ENCODE peak calls at places on chromosome 4, in six cellular contexts. One of them, this sample, is unnamed.

GRCh38 chr4:153233761-153234371 is 29.6 kb downstream of the TRIM2 start:
- DNase-seq in trophoblast cell: peak
- DNase-seq in H1: no peak
- DNase-seq in mesenchymal stem cell: peak
- DNase-seq in H9: no peak
- DNase-seq in IMR-90: peak
- DNase-seq in this sample: no peak

GRCh38 chr4:48985976-48986653 is at the start of gene CWH43:
- DNase-seq in H1: peak
- DNase-seq in H9: peak
- DNase-seq in trophoblast cell: no peak
- DNase-seq in IMR-90: no peak
- DNase-seq in mesenchymal stem cell: no peak
- DNase-seq in this sample: peak

GRCh38 chr4:26048378-26048882 is 134.4 kb downstream of the SMIM20 start:
- DNase-seq in H9: no peak
- DNase-seq in IMR-90: peak
- DNase-seq in mesenchymal stem cell: peak
- DNase-seq in H1: no peak
- DNase-seq in trophoblast cell: peak
- DNase-seq in this sample: no peak

GRCh38 chr4:142960134-142960533 is 114.0 kb upstream of the INPP4B start:
- DNase-seq in mesenchymal stem cell: no peak
- DNase-seq in trophoblast cell: no peak
- DNase-seq in H9: no peak
- DNase-seq in IMR-90: no peak
- DNase-seq in H1: no peak
- DNase-seq in this sample: no peak

GRCh38 chr4:4874254-4874653 is 14.8 kb downstream of the MSX1 start:
- DNase-seq in H9: no peak
- DNase-seq in H1: no peak
- DNase-seq in trophoblast cell: no peak
- DNase-seq in mesenchymal stem cell: no peak
- DNase-seq in IMR-90: no peak
- DNase-seq in this sample: no peak

GRCh38 chr4:78372282-78372988 is 179.1 kb upstream of the ANXA3 start:
- DNase-seq in mesenchymal stem cell: no peak
- DNase-seq in IMR-90: no peak
- DNase-seq in H9: no peak
- DNase-seq in H1: no peak
- DNase-seq in trophoblast cell: no peak
- DNase-seq in this sample: no peak

GRCh38 chr4:140156529-140157171 is 2.7 kb upstream of the MAML3 start:
- DNase-seq in H1: no peak
- DNase-seq in mesenchymal stem cell: no peak
- DNase-seq in trophoblast cell: no peak
- DNase-seq in H9: no peak
- DNase-seq in IMR-90: no peak
- DNase-seq in this sample: no peak

GRCh38 chr4:83320548-83320947 is 14.1 kb downstream of the HPSE start:
- DNase-seq in H1: no peak
- DNase-seq in IMR-90: peak
- DNase-seq in mesenchymal stem cell: peak
- DNase-seq in H9: no peak
- DNase-seq in trophoblast cell: peak
- DNase-seq in this sample: no peak

GRCh38 chr4:6180841-6181631 is 19.3 kb downstream of the JAKMIP1 start:
- DNase-seq in trophoblast cell: no peak
- DNase-seq in H1: no peak
- DNase-seq in IMR-90: no peak
- DNase-seq in mesenchymal stem cell: no peak
- DNase-seq in H9: no peak
- DNase-seq in this sample: no peak

GRCh38 chr4:16294455-16294854 is 68.2 kb upstream of the TAPT1 start:
- DNase-seq in IMR-90: peak
- DNase-seq in H1: no peak
- DNase-seq in trophoblast cell: peak
- DNase-seq in mesenchymal stem cell: peak
- DNase-seq in H9: no peak
- DNase-seq in this sample: no peak

GRCh38 chr4:53586121-53586816 is 5.0 kb downstream of the LNX1 start:
- DNase-seq in H1: no peak
- DNase-seq in IMR-90: peak
- DNase-seq in H9: no peak
- DNase-seq in trophoblast cell: peak
- DNase-seq in mesenchymal stem cell: peak
- DNase-seq in this sample: no peak

GRCh38 chr4:81786063-81786763 is 314.5 kb upstream of the RASGEF1B start:
- DNase-seq in mesenchymal stem cell: peak
- DNase-seq in H9: no peak
- DNase-seq in trophoblast cell: no peak
- DNase-seq in H1: no peak
- DNase-seq in IMR-90: no peak
- DNase-seq in this sample: no peak

GRCh38 chr4:78477276-78477675 is 74.3 kb upstream of the ANXA3 start:
- DNase-seq in H1: no peak
- DNase-seq in mesenchymal stem cell: peak
- DNase-seq in trophoblast cell: no peak
- DNase-seq in IMR-90: peak
- DNase-seq in H9: no peak
- DNase-seq in this sample: no peak

GRCh38 chr4:173878701-173879100 is 348.7 kb upstream of the HAND2 start:
- DNase-seq in H1: no peak
- DNase-seq in IMR-90: peak
- DNase-seq in H9: no peak
- DNase-seq in trophoblast cell: peak
- DNase-seq in mesenchymal stem cell: peak
- DNase-seq in this sample: no peak

GRCh38 chr4:54217642-54218486 is 11.2 kb upstream of the PDGFRA start:
- DNase-seq in H9: peak
- DNase-seq in H1: no peak
- DNase-seq in trophoblast cell: peak
- DNase-seq in mesenchymal stem cell: peak
- DNase-seq in IMR-90: peak
- DNase-seq in this sample: peak

GRCh38 chr4:73068496-73069337 is 799 bp downstream of the COX18 start:
- DNase-seq in trophoblast cell: peak
- DNase-seq in mesenchymal stem cell: peak
- DNase-seq in H1: no peak
- DNase-seq in H9: no peak
- DNase-seq in IMR-90: peak
- DNase-seq in this sample: no peak

GRCh38 chr4:152436384-152436783 is 99.5 kb downstream of the FBXW7 start:
- DNase-seq in H1: no peak
- DNase-seq in mesenchymal stem cell: no peak
- DNase-seq in H9: peak
- DNase-seq in trophoblast cell: peak
- DNase-seq in IMR-90: no peak
- DNase-seq in this sample: no peak

GRCh38 chr4:185840201-185840600 is 28.2 kb upstream of the SORBS2 start:
- DNase-seq in trophoblast cell: peak
- DNase-seq in H1: no peak
- DNase-seq in IMR-90: peak
- DNase-seq in mesenchymal stem cell: peak
- DNase-seq in H9: no peak
- DNase-seq in this sample: no peak

GRCh38 chr4:13547563-13548041 is 3.3 kb upstream of the NKX3-2 start:
- DNase-seq in trophoblast cell: no peak
- DNase-seq in mesenchymal stem cell: peak
- DNase-seq in IMR-90: no peak
- DNase-seq in H1: no peak
- DNase-seq in H9: no peak
- DNase-seq in this sample: no peak

GRCh38 chr4:85475631-85476233 is 782 bp downstream of the ARHGAP24 start:
- DNase-seq in trophoblast cell: peak
- DNase-seq in mesenchymal stem cell: peak
- DNase-seq in IMR-90: no peak
- DNase-seq in H1: no peak
- DNase-seq in H9: no peak
- DNase-seq in this sample: peak

GRCh38 chr4:95850161-95850560 is 10.3 kb downstream of the PDHA2 start:
- DNase-seq in mesenchymal stem cell: no peak
- DNase-seq in IMR-90: no peak
- DNase-seq in H9: no peak
- DNase-seq in H1: no peak
- DNase-seq in trophoblast cell: no peak
- DNase-seq in this sample: no peak

GRCh38 chr4:147381749-147382148 is 99.1 kb upstream of the EDNRA start:
- DNase-seq in H1: no peak
- DNase-seq in trophoblast cell: no peak
- DNase-seq in H9: peak
- DNase-seq in mesenchymal stem cell: no peak
- DNase-seq in IMR-90: no peak
- DNase-seq in this sample: no peak

GRCh38 chr4:166538491-166539005 is 665.5 kb downstream of the TLL1 start:
- DNase-seq in H9: no peak
- DNase-seq in H1: no peak
- DNase-seq in mesenchymal stem cell: no peak
- DNase-seq in trophoblast cell: peak
- DNase-seq in IMR-90: no peak
- DNase-seq in this sample: no peak

GRCh38 chr4:145935253-145936141 is 3.1 kb downstream of the ZNF827 start:
- DNase-seq in trophoblast cell: no peak
- DNase-seq in H1: no peak
- DNase-seq in IMR-90: no peak
- DNase-seq in mesenchymal stem cell: no peak
- DNase-seq in H9: peak
- DNase-seq in this sample: no peak

GRCh38 chr4:145937990-145938611 is 522 bp downstream of the ZNF827 start:
- DNase-seq in trophoblast cell: peak
- DNase-seq in H9: no peak
- DNase-seq in IMR-90: peak
- DNase-seq in mesenchymal stem cell: peak
- DNase-seq in H1: no peak
- DNase-seq in this sample: peak

GRCh38 chr4:145937021-145937861 is 1.4 kb downstream of the ZNF827 start:
- DNase-seq in H1: no peak
- DNase-seq in IMR-90: peak
- DNase-seq in trophoblast cell: peak
- DNase-seq in H9: peak
- DNase-seq in mesenchymal stem cell: peak
- DNase-seq in this sample: peak

GRCh38 chr4:145934434-145935047 is 4.1 kb downstream of the ZNF827 start:
- DNase-seq in H9: no peak
- DNase-seq in mesenchymal stem cell: no peak
- DNase-seq in H1: no peak
- DNase-seq in trophoblast cell: no peak
- DNase-seq in IMR-90: no peak
- DNase-seq in this sample: no peak

GRCh38 chr4:145936142-145937020 is 2.2 kb downstream of the ZNF827 start:
- DNase-seq in trophoblast cell: peak
- DNase-seq in H9: peak
- DNase-seq in H1: no peak
- DNase-seq in mesenchymal stem cell: peak
- DNase-seq in IMR-90: peak
- DNase-seq in this sample: peak
- H2BK5ac ChIP-seq in trophoblast cell: peak
- H2BK5ac ChIP-seq in H9: peak
- H2BK5ac ChIP-seq in H1: peak
- H2BK5ac ChIP-seq in mesenchymal stem cell: peak
- H2BK5ac ChIP-seq in IMR-90: peak
- H2BK5ac ChIP-seq in this sample: no peak

GRCh38 chr4:99436976-99437655 is 2.0 kb upstream of the ADH7 start:
- DNase-seq in IMR-90: no peak
- DNase-seq in H9: no peak
- DNase-seq in trophoblast cell: no peak
- DNase-seq in mesenchymal stem cell: no peak
- DNase-seq in H1: no peak
- DNase-seq in this sample: no peak

GRCh38 chr4:99435154-99435553 is at the start of gene ADH7:
- DNase-seq in trophoblast cell: no peak
- DNase-seq in H1: no peak
- DNase-seq in IMR-90: no peak
- DNase-seq in mesenchymal stem cell: no peak
- DNase-seq in H9: no peak
- DNase-seq in this sample: no peak

GRCh38 chr4:99438578-99438875 is 3.4 kb upstream of the ADH7 start:
- DNase-seq in trophoblast cell: no peak
- DNase-seq in mesenchymal stem cell: no peak
- DNase-seq in H1: no peak
- DNase-seq in IMR-90: no peak
- DNase-seq in H9: no peak
- DNase-seq in this sample: no peak

GRCh38 chr4:99437686-99438577 is 2.8 kb upstream of the ADH7 start:
- DNase-seq in H1: no peak
- DNase-seq in mesenchymal stem cell: no peak
- DNase-seq in H9: no peak
- DNase-seq in IMR-90: no peak
- DNase-seq in trophoblast cell: no peak
- DNase-seq in this sample: no peak

GRCh38 chr4:99436462-99436861 is 1.3 kb upstream of the ADH7 start:
- DNase-seq in mesenchymal stem cell: no peak
- DNase-seq in H1: no peak
- DNase-seq in H9: no peak
- DNase-seq in trophoblast cell: no peak
- DNase-seq in IMR-90: no peak
- DNase-seq in this sample: no peak
- H3K14ac ChIP-seq in mesenchymal stem cell: no peak
- H3K14ac ChIP-seq in H1: no peak
- H3K14ac ChIP-seq in H9: no peak
- H3K14ac ChIP-seq in trophoblast cell: no peak
- H3K14ac ChIP-seq in IMR-90: no peak
- H3K14ac ChIP-seq in this sample: no peak

GRCh38 chr4:165327211-165328100 is at the start of gene MSMO1:
- DNase-seq in trophoblast cell: peak
- DNase-seq in mesenchymal stem cell: peak
- DNase-seq in IMR-90: peak
- DNase-seq in H9: peak
- DNase-seq in H1: peak
- DNase-seq in this sample: peak

GRCh38 chr4:165328708-165329107 is 1.2 kb downstream of the MSMO1 start:
- DNase-seq in H1: no peak
- DNase-seq in H9: no peak
- DNase-seq in IMR-90: no peak
- DNase-seq in trophoblast cell: peak
- DNase-seq in mesenchymal stem cell: no peak
- DNase-seq in this sample: no peak

GRCh38 chr4:165326831-165327210 is 648 bp upstream of the MSMO1 start:
- DNase-seq in IMR-90: peak
- DNase-seq in H1: no peak
- DNase-seq in trophoblast cell: peak
- DNase-seq in H9: peak
- DNase-seq in mesenchymal stem cell: no peak
- DNase-seq in this sample: no peak

GRCh38 chr4:165330071-165330470 is 2.6 kb downstream of the MSMO1 start:
- DNase-seq in H9: no peak
- DNase-seq in mesenchymal stem cell: no peak
- DNase-seq in trophoblast cell: no peak
- DNase-seq in H1: no peak
- DNase-seq in IMR-90: no peak
- DNase-seq in this sample: no peak

GRCh38 chr4:165328101-165328425 is 594 bp downstream of the MSMO1 start:
- DNase-seq in H9: no peak
- DNase-seq in trophoblast cell: peak
- DNase-seq in mesenchymal stem cell: no peak
- DNase-seq in IMR-90: no peak
- DNase-seq in H1: no peak
- DNase-seq in this sample: no peak
- H2BK5ac ChIP-seq in H9: no peak
- H2BK5ac ChIP-seq in trophoblast cell: peak
- H2BK5ac ChIP-seq in mesenchymal stem cell: no peak
- H2BK5ac ChIP-seq in IMR-90: peak
- H2BK5ac ChIP-seq in H1: peak
- H2BK5ac ChIP-seq in this sample: peak

GRCh38 chr4:182845618-182846017 is 71.6 kb downstream of the DCTD start:
- DNase-seq in H1: no peak
- DNase-seq in mesenchymal stem cell: no peak
- DNase-seq in H9: no peak
- DNase-seq in IMR-90: no peak
- DNase-seq in trophoblast cell: no peak
- DNase-seq in this sample: no peak
- H3K14ac ChIP-seq in H1: no peak
- H3K14ac ChIP-seq in mesenchymal stem cell: no peak
- H3K14ac ChIP-seq in H9: no peak
- H3K14ac ChIP-seq in IMR-90: no peak
- H3K14ac ChIP-seq in trophoblast cell: no peak
- H3K14ac ChIP-seq in this sample: no peak